ENCODE peak calls at places on chromosome 18, in nine cellular contexts. A is K562, I is cardiac muscle cell, X is heart right ventricle, D is fibroblast of lung, F is right lobe of liver, B is adipocyte, H is fibroblast of mammary gland, P is right cardiac atrium. R is an unnamed sample.

GRCh38 chr18:66916834-66917233 is 312.9 kb upstream of the CDH19 start:
- DNase-seq in F (no peak), X (no peak), H (no peak), P (no peak), B (no peak), D (no peak), A (no peak), I (no peak), R (no peak)

GRCh38 chr18:24130494-24130893 is 8.4 kb upstream of the CABYR start:
- DNase-seq in A (no peak), I (no peak), B (no peak), X (no peak), P (no peak), F (no peak), D (no peak), H (no peak), R (no peak)

GRCh38 chr18:24118750-24119577 is 19.9 kb upstream of the CABYR start:
- DNase-seq in P (peak; percentile 70), I (peak; percentile 81), X (peak; percentile 56), A (peak; percentile 68), H (peak; percentile 78), D (peak; percentile 77), B (peak; percentile 88), F (peak; percentile 69), R (peak; percentile 67)

GRCh38 chr18:3340682-3341097 is 78.8 kb downstream of the MYL12B start:
- DNase-seq in F (no peak), P (no peak), A (no peak), H (peak; percentile 35), B (no peak), I (no peak), D (peak; percentile 30), X (no peak), R (no peak)

GRCh38 chr18:35291166-35291565 is 1.1 kb upstream of the ZSCAN30 start:
- DNase-seq in B (no peak), F (no peak), P (no peak), D (no peak), H (no peak), I (no peak), X (no peak), A (no peak), R (no peak)

GRCh38 chr18:48222118-48222517 is 187.1 kb downstream of the ZBTB7C start:
- DNase-seq in X (peak; percentile 69), H (peak; percentile 56), A (no peak), P (no peak), F (peak; percentile 75), D (peak; percentile 9), I (peak; percentile 35), B (no peak), R (no peak)

GRCh38 chr18:28178720-28179119 is 1.8 kb upstream of the CDH2 start:
- DNase-seq in H (no peak), P (no peak), X (no peak), D (no peak), A (no peak), B (peak; percentile 47), I (peak; percentile 51), F (no peak), R (no peak)

GRCh38 chr18:5456577-5457466 is 87.0 kb downstream of the EPB41L3 start:
- DNase-seq in B (peak; percentile 72), A (no peak), P (peak; percentile 68), H (peak; percentile 58), D (peak; percentile 63), I (peak; percentile 37), X (no peak), F (no peak), R (no peak)

GRCh38 chr18:32287249-32287648 is 97.4 kb downstream of the MEP1B start:
- DNase-seq in A (no peak), P (peak; percentile 63), X (peak; percentile 27), F (no peak), B (no peak), I (no peak), D (no peak), H (peak; percentile 27), R (no peak)

GRCh38 chr18:11500153-11501122 is 109.0 kb upstream of the SLC35G4 start:
- DNase-seq in D (peak; percentile 97), X (no peak), P (no peak), I (no peak), H (peak; percentile 97), F (no peak), A (no peak), B (peak; percentile 98), R (no peak)

GRCh38 chr18:76668119-76668518 is 154.2 kb upstream of the ZNF236 start:
- DNase-seq in F (no peak), D (no peak), P (no peak), I (no peak), H (no peak), B (no peak), A (no peak), X (no peak), R (no peak)

GRCh38 chr18:40841473-40841872 is 1113.6 kb upstream of the PIK3C3 start:
- DNase-seq in B (peak; percentile 65), F (no peak), A (no peak), P (no peak), X (no peak), D (peak; percentile 61), I (no peak), H (peak; percentile 38), R (no peak)

GRCh38 chr18:55318864-55319516 is 269.0 kb downstream of the TCF4 start:
- DNase-seq in P (no peak), H (peak; percentile 73), B (peak; percentile 73), D (peak; percentile 87), I (no peak), A (no peak), X (no peak), F (no peak), R (no peak)

GRCh38 chr18:55319517-55319905 is 268.5 kb downstream of the TCF4 start:
- DNase-seq in A (no peak), I (no peak), P (no peak), D (peak; percentile 68), X (no peak), B (peak; percentile 78), F (no peak), H (peak; percentile 69), R (no peak)

GRCh38 chr18:55317322-55317721 is 270.7 kb downstream of the TCF4 start:
- DNase-seq in B (no peak), P (no peak), D (no peak), F (no peak), H (no peak), I (no peak), A (no peak), X (no peak), R (no peak)

GRCh38 chr18:55316615-55317184 is 271.3 kb downstream of the TCF4 start:
- DNase-seq in X (no peak), B (peak; percentile 28), F (no peak), A (no peak), P (no peak), I (no peak), D (no peak), H (peak; percentile 40), R (no peak)

GRCh38 chr18:55317832-55318231 is 270.2 kb downstream of the TCF4 start:
- DNase-seq in D (peak; percentile 19), P (no peak), A (no peak), X (no peak), I (no peak), H (peak; percentile 38), B (peak; percentile 52), F (no peak), R (no peak)
- H3K4me3 ChIP-seq in D (peak overlapping the region; percentile 36), P (peak overlapping the region; percentile 44), A (no peak overlapping the region), X (peak overlapping the region; percentile 78), I (no peak overlapping the region), H (peak overlapping the region; percentile 38), B (peak overlapping the region; percentile 91), F (no peak overlapping the region), R (no peak overlapping the region)

GRCh38 chr18:33576999-33577687 is 876 bp upstream of the ASXL3 start:
- DNase-seq in D (peak; percentile 27), B (no peak), H (no peak), F (no peak), I (no peak), X (no peak), P (no peak), A (no peak), R (no peak)
- H3K4me3 ChIP-seq in D (peak overlapping the region; percentile 64), B (peak overlapping the region; percentile 84), H (no peak overlapping the region), F (peak overlapping the region; percentile 72), I (peak overlapping the region; percentile 58), X (peak overlapping the region; percentile 85), P (peak overlapping the region; percentile 97), A (no peak overlapping the region), R (peak overlapping the region; percentile 47)

GRCh38 chr18:45066210-45066609 is 385.5 kb downstream of the SETBP1 start:
- DNase-seq in F (no peak), X (no peak), D (no peak), A (no peak), B (no peak), H (no peak), P (no peak), I (no peak), R (no peak)

GRCh38 chr18:45066868-45067267 is 386.2 kb downstream of the SETBP1 start:
- DNase-seq in B (no peak), D (no peak), P (no peak), X (peak; percentile 56), F (no peak), H (no peak), A (no peak), I (peak; percentile 53), R (no peak)

GRCh38 chr18:45060102-45060501 is 379.4 kb downstream of the SETBP1 start:
- DNase-seq in P (no peak), F (no peak), D (peak; percentile 20), A (no peak), I (no peak), H (peak; percentile 60), X (no peak), B (peak; percentile 19), R (no peak)

GRCh38 chr18:45061359-45061758 is 380.7 kb downstream of the SETBP1 start:
- DNase-seq in P (no peak), H (no peak), A (no peak), B (no peak), D (no peak), I (no peak), X (no peak), F (peak; percentile 56), R (no peak)

DNA sequence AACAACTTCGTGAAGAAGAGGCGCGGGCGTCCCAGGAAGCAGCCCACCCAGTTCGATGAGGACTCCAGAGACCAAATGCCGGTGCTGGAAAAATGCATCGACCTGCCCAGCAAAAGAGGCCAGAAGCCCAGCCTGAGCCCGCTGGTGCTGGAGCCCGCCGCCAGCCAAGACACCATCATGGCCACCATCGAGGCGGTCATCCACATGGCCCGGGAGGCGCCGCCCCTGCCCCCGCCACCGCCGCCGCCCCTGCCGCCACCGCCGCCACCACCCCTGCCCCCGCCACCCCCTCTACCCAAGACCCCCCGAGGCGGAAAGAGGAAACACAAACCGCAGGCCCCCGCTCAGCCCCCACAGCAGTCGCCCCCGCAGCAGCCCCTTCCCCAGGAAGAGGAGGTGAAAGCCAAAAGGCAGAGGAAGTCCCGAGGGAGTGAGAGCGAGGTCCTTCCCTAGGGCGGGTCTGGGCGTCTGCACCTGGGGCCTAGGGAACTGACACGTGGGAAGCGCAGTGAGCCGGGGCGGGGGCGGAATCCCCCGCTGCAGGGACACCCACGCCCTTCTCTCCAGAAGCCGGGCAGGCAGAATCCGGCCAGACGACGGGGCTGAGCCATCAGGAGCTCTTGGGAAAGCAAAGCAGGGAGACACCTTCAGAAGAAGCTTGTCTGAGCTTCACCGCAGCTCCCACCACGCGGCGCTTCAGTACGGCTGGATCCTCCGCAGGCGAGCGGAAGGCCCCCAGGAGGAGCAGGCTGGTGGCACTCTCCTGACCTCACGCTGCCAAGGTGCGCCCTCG is 382.8 kb downstream of the SETBP1 start:
- DNase-seq in P (no peak), A (peak; percentile 44), D (no peak), I (no peak), B (no peak), H (no peak), X (no peak), F (no peak), R (no peak)
- H3K4me3 ChIP-seq in P (no peak overlapping the region), A (peak overlapping the region; percentile 18), D (no peak overlapping the region), I (no peak overlapping the region), B (no peak overlapping the region), H (no peak overlapping the region), X (no peak overlapping the region), F (no peak overlapping the region), R (no peak overlapping the region)

GRCh38 chr18:72868666-72869661 is 1.2 kb upstream of the NETO1 start:
- DNase-seq in X (no peak), I (peak; percentile 30), H (no peak), F (no peak), P (no peak), D (no peak), A (no peak), B (peak; percentile 61), R (no peak)
- H3K4me3 ChIP-seq in X (peak overlapping the region; percentile 49), I (peak overlapping the region; percentile 57), H (peak overlapping the region; percentile 13), F (no peak overlapping the region), P (peak overlapping the region; percentile 65), D (no peak overlapping the region), A (no peak overlapping the region), B (no peak overlapping the region), R (peak overlapping the region; percentile 39)